ENCODE peak calls at places on chromosomes 2 and 18, in four cellular contexts. N, T, P and S are unnamed samples.

GRCh38 chr18:25136416-25137132 is 215.4 kb downstream of the ZNF521 start:
- DNase-seq in N (no peak), T (peak; percentile 26), P (no peak), S (no peak)

GRCh38 chr2:200929334-200930249 is 33.9 kb downstream of the ORC2 start:
- DNase-seq in N (no peak), T (peak; percentile 55), P (no peak), S (no peak)

GRCh38 chr2:238202326-238203103 is 980 bp downstream of the ILKAP start:
- DNase-seq in N (peak; percentile 48), T (peak; percentile 69), P (no peak), S (peak; percentile 68)

GRCh38 chr2:119545754-119546445 is 1.7 kb downstream of the CFAP221 start:
- DNase-seq in N (no peak), T (peak; percentile 2), P (no peak), S (no peak)

GRCh38 chr2:169845016-169845415 is 17.8 kb downstream of the UBR3 start:
- DNase-seq in N (no peak), T (peak; percentile 53), P (no peak), S (no peak)

GRCh38 chr2:226794751-226795171 is 4.9 kb downstream of the IRS1 start:
- DNase-seq in N (no peak), T (peak; percentile 74), P (no peak), S (no peak)

GRCh38 chr2:100813527-100813926 is 6.4 kb upstream of the NPAS2 start:
- DNase-seq in N (no peak), T (peak; percentile 81), P (no peak), S (no peak)

GRCh38 chr2:191316246-191316645 is 71.0 kb downstream of the MYO1B start:
- DNase-seq in N (no peak), T (peak; percentile 60), P (no peak), S (no peak)

GRCh38 chr2:238978507-238978906 is 130.6 kb downstream of the TWIST2 start:
- DNase-seq in N (no peak), T (no peak), P (no peak), S (no peak)

GRCh38 chr2:27211241-27211942 is 449 bp upstream of the ATRAID start:
- DNase-seq in N (peak; percentile 30), T (peak; percentile 59), P (no peak), S (no peak)

GRCh38 chr18:56269958-56270357 is 368.4 kb downstream of the TXNL1 start:
- DNase-seq in N (no peak), T (no peak), P (no peak), S (no peak)

GRCh38 chr2:69735696-69736095 is 6.2 kb upstream of the ANXA4 start:
- DNase-seq in N (no peak), T (no peak), P (no peak), S (no peak)

GRCh38 chr2:180056367-180057118 is 49.4 kb upstream of the CWC22 start:
- DNase-seq in N (no peak), T (no peak), P (peak; percentile 76), S (peak; percentile 96)

GRCh38 chr2:25903216-25903776 is 25.0 kb upstream of the ASXL2 start:
- DNase-seq in N (no peak), T (no peak), P (no peak), S (no peak)

GRCh38 chr18:36649205-36649604 is 179.6 kb downstream of the TPGS2 start:
- DNase-seq in N (no peak), T (no peak), P (no peak), S (no peak)

GRCh38 chr2:28377984-28378678 is 14.5 kb upstream of the FOSL2 start:
- DNase-seq in N (no peak), T (no peak), P (no peak), S (peak; percentile 41)

GRCh38 chr2:72745679-72746368 is 80.0 kb downstream of the EXOC6B start:
- DNase-seq in N (peak; percentile 44), T (peak; percentile 76), P (no peak), S (peak; percentile 78)

GRCh38 chr2:227386630-227387029 is 1.1 kb downstream of the SCYGR1 start:
- DNase-seq in N (no peak), T (no peak), P (no peak), S (no peak)

GRCh38 chr18:31170335-31170734 is 7.7 kb upstream of the DSC1 start:
- DNase-seq in N (no peak), T (no peak), P (no peak), S (no peak)

GRCh38 chr2:23554054-23554697 is 169.2 kb downstream of the KLHL29 start:
- DNase-seq in N (no peak), T (peak; percentile 45), P (no peak), S (no peak)

GRCh38 chr2:104856086-104856972 is 2.4 kb downstream of the POU3F3 start:
- DNase-seq in N (no peak), T (no peak), P (peak; percentile 71), S (peak; percentile 48)

GRCh38 chr2:42951263-42951938 is 159.0 kb upstream of the HAAO start:
- DNase-seq in N (no peak), T (peak; percentile 72), P (no peak), S (no peak)

GRCh38 chr2:23529659-23530058 is 144.7 kb downstream of the KLHL29 start:
- DNase-seq in N (no peak), T (no peak), P (no peak), S (no peak)

GRCh38 chr2:97870396-97870843 is 125.3 kb downstream of the TMEM131 start:
- DNase-seq in N (peak; percentile 55), T (peak; percentile 94), P (no peak), S (no peak)

GRCh38 chr2:119008108-119008507 is 66.1 kb downstream of the MARCO start:
- DNase-seq in N (no peak), T (peak; percentile 24), P (no peak), S (no peak)

GRCh38 chr2:141455211-141455826 is 675.5 kb downstream of the LRP1B start:
- DNase-seq in N (no peak), T (no peak), P (no peak), S (no peak)

GRCh38 chr2:151632993-151633592 is 101.2 kb downstream of the NEB start:
- DNase-seq in N (peak; percentile 27), T (peak; percentile 45), P (no peak), S (no peak)

GRCh38 chr2:441258-442023 is 153.6 kb upstream of the ALKAL2 start:
- DNase-seq in N (no peak), T (no peak), P (no peak), S (no peak)

DNA sequence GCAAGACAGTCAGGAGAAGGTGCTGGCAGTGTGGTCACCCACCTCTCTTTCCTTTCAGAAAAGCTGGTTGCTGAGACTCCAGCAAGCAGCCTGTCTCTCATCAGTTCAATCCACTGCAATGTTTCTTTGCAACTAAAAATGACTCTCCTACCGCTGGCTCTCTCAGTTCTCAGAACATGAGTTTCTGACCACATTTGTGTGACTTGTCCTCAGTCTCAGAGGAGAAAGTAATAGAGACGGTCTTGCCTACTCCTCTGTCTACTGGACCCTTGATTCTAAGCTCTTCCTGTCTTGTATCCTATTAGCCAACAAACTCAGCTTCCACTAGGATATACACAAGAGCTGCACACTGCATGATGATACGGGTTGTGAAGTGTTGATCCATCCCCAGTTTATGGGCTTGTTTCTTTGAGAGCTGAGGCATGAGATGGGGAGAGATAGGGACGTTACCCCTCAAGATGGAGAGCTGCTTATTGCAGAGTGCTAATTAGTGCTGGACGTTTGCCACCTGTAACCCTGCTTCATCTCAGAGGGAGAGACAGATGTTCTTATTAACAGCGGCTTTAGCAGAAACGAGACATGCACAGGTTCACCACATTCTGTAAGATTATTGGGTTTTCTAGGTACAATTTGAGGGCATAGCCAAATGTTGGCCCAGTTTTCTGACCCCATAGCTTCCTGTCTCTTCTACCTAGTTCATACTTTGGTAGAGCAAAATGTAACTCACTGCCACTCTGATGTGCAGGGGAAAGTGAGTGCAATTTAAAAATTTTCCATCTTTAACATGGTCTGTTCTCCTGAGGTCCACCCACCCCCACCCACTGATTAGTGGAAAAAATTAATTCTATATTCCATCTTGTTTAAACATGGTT is 32.4 kb upstream of the YWHAQ start:
- DNase-seq in N (no peak), T (no peak), P (no peak), S (no peak)
- H2AFZ ChIP-seq in N (no peak overlapping the region), T (no peak overlapping the region), P (no peak overlapping the region), S (no peak overlapping the region)

GRCh38 chr2:45390856-45391255 is 220.2 kb downstream of the SRBD1 start:
- DNase-seq in N (no peak), T (no peak), P (no peak), S (peak; percentile 43)
- H3K27ac ChIP-seq in N (no peak overlapping the region), T (no peak overlapping the region), P (peak overlapping the region; percentile 85), S (peak overlapping the region; percentile 81)

GRCh38 chr2:4354678-4355077 is 651.3 kb downstream of the DCDC2C start:
- DNase-seq in N (peak; percentile 52), T (no peak), P (peak; percentile 87), S (peak; percentile 60)

GRCh38 chr2:4358855-4359254 is 655.5 kb downstream of the DCDC2C start:
- DNase-seq in N (no peak), T (no peak), P (no peak), S (no peak)

GRCh38 chr2:4353668-4354067 is 650.3 kb downstream of the DCDC2C start:
- DNase-seq in N (no peak), T (no peak), P (no peak), S (no peak)

GRCh38 chr2:4354164-4354563 is 650.8 kb downstream of the DCDC2C start:
- DNase-seq in N (no peak), T (no peak), P (no peak), S (no peak)
- H3K9me3 ChIP-seq in N (no peaks in the 10 kb centered on the region), T (no peaks in the 10 kb centered on the region), P (no peaks in the 10 kb centered on the region), S (no peaks in the 10 kb centered on the region)

DNA sequence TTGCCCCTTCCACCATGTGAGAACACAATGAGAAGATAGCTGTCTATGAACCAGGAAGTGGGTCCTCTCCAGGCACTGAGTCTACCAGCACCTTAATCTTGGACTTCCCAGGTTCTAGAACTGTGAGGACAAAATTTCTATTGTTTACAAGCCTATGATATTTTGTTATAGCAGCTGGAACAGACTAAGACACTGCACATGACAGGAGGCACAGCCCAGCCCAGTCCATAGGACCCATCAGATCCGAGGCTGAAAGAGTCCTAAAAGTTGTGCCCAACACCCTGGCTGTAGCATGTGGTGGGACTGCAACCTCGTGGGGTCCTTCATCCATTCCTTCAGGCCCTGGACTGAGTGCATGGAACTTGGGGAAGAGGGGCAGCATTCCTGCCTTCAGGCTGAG is 48.4 kb upstream of the YWHAQ start:
- DNase-seq in N (no peak), T (no peak), P (no peak), S (no peak)
- H2AFZ ChIP-seq in N (no peak overlapping the region), T (no peak overlapping the region), P (no peak overlapping the region), S (no peak overlapping the region)

GRCh38 chr2:46648141-46648742 is 168.9 kb downstream of the TMEM247 start:
- DNase-seq in N (no peak), T (peak; percentile 81), P (no peak), S (no peak)
- H3K27ac ChIP-seq in N (no peak overlapping the region), T (peak overlapping the region; percentile 94), P (no peak overlapping the region), S (no peak overlapping the region)

GRCh38 chr2:234699456-234699855 is 202.6 kb upstream of the ARL4C start:
- DNase-seq in N (no peak), T (no peak), P (no peak), S (no peak)
- H3K9me3 ChIP-seq in N (no peaks in the 10 kb centered on the region), T (no peaks in the 10 kb centered on the region), P (peaks cover 32% of the 10 kb centered on the region), S (peaks cover 8% of the 10 kb centered on the region)

GRCh38 chr2:15875969-15876705 is 64.2 kb upstream of the MYCN start:
- DNase-seq in N (no peak), T (no peak), P (no peak), S (no peak)
- H2AFZ ChIP-seq in N (no peak overlapping the region), T (no peak overlapping the region), P (no peak overlapping the region), S (no peak overlapping the region)

GRCh38 chr18:26863921-26864497 is 1.5 kb downstream of the AQP4 start:
- DNase-seq in N (no peak), T (no peak), P (no peak), S (no peak)
- H3K27ac ChIP-seq in N (no peak overlapping the region), T (no peak overlapping the region), P (no peak overlapping the region), S (no peak overlapping the region)